ENCODE peak calls at places on chromosomes 4 and X, in six cellular contexts. I, V, O, U, K and M are unnamed samples.

GRCh38 chr4:83548151-83548905 is 12.4 kb downstream of the GPAT3 start:
- DNase-seq in I (peak), V (peak), O (peak), U (peak), K (peak), M (peak)

GRCh38 chrX:8848921-8849320 is 47.7 kb upstream of the FAM9A start:
- DNase-seq in I (no peak), V (no peak), O (no peak), U (no peak), K (no peak), M (no peak)

GRCh38 chr4:184328022-184328736 is 110.5 kb upstream of the ENPP6 start:
- DNase-seq in I (no peak), V (no peak), O (no peak), U (peak), K (no peak), M (no peak)

GRCh38 chr4:37648084-37648817 is 37.9 kb downstream of the RELL1 start:
- DNase-seq in I (peak), V (peak), O (peak), U (no peak), K (peak), M (peak)

GRCh38 chrX:78476701-78477100 is 149.3 kb upstream of the CYSLTR1 start:
- DNase-seq in I (no peak), V (no peak), O (no peak), U (no peak), K (no peak), M (no peak)

GRCh38 chr4:69760455-69760854 is at the start of gene SULT1B1:
- DNase-seq in I (peak), V (no peak), O (no peak), U (no peak), K (peak), M (peak)

GRCh38 chrX:134688181-134688580 is 29.9 kb upstream of the PLAC1 start:
- DNase-seq in I (no peak), V (no peak), O (no peak), U (no peak), K (no peak), M (peak)

GRCh38 chr4:101339332-101339731 is 8.0 kb downstream of the PPP3CA start:
- DNase-seq in I (no peak), V (no peak), O (no peak), U (no peak), K (no peak), M (no peak)

GRCh38 chrX:30504309-30504708 is 73.3 kb downstream of the TASL start:
- DNase-seq in I (peak), V (no peak), O (no peak), U (no peak), K (no peak), M (peak)

GRCh38 chr4:98945297-98945850 is 16.4 kb upstream of the EIF4E start:
- DNase-seq in I (peak), V (no peak), O (no peak), U (no peak), K (no peak), M (no peak)

GRCh38 chr4:88719381-88719780 is 21.8 kb upstream of the NAP1L5 start:
- DNase-seq in I (no peak), V (no peak), O (no peak), U (no peak), K (no peak), M (no peak)

GRCh38 chrX:11949291-11949690 is 189.0 kb upstream of the FRMPD4 start:
- DNase-seq in I (peak), V (no peak), O (no peak), U (no peak), K (no peak), M (no peak)

GRCh38 chr4:147361726-147362125 is 119.2 kb upstream of the EDNRA start:
- DNase-seq in I (peak), V (peak), O (no peak), U (no peak), K (no peak), M (peak)

GRCh38 chr4:18390655-18391369 is 369.3 kb upstream of the LCORL start:
- DNase-seq in I (no peak), V (no peak), O (no peak), U (no peak), K (no peak), M (peak)

GRCh38 chrX:74248889-74249288 is 55.1 kb upstream of the ZCCHC13 start:
- DNase-seq in I (peak), V (no peak), O (no peak), U (no peak), K (no peak), M (no peak)

GRCh38 chr4:162163892-162164759 is at the start of gene FSTL5:
- DNase-seq in I (peak), V (peak), O (peak), U (no peak), K (peak), M (peak)

GRCh38 chr4:183848762-183849161 is 56.3 kb upstream of the STOX2 start:
- DNase-seq in I (no peak), V (no peak), O (no peak), U (no peak), K (no peak), M (no peak)

GRCh38 chr4:94653095-94653649 is 104.6 kb upstream of the BMPR1B start:
- DNase-seq in I (peak), V (no peak), O (no peak), U (no peak), K (no peak), M (no peak)

GRCh38 chr4:3724319-3725231 is 41.6 kb upstream of the ADRA2C start:
- DNase-seq in I (no peak), V (no peak), O (peak), U (no peak), K (no peak), M (no peak)

GRCh38 chr4:23631255-23631950 is 258.4 kb downstream of the PPARGC1A start:
- DNase-seq in I (no peak), V (no peak), O (no peak), U (no peak), K (no peak), M (no peak)
- TF ChIP-seq CTCF in I (no peak), V (no peak), O (no peak), U (no peak), K (no peak), M (no peak)

GRCh38 chr4:139819082-139819481 is 153.5 kb downstream of the MGST2 start:
- DNase-seq in I (no peak), V (no peak), O (no peak), U (no peak), K (no peak), M (no peak)

GRCh38 chr4:139814285-139815015 is 148.8 kb downstream of the MGST2 start:
- DNase-seq in I (peak), V (no peak), O (peak), U (no peak), K (no peak), M (no peak)

GRCh38 chr4:139817657-139818452 is 152.2 kb downstream of the MGST2 start:
- DNase-seq in I (no peak), V (peak), O (peak), U (no peak), K (no peak), M (no peak)

GRCh38 chr4:139816856-139817255 is 151.2 kb downstream of the MGST2 start:
- DNase-seq in I (no peak), V (no peak), O (no peak), U (no peak), K (no peak), M (no peak)

GRCh38 chr4:139815646-139816601 is 150.3 kb downstream of the MGST2 start:
- DNase-seq in I (peak), V (peak), O (peak), U (no peak), K (no peak), M (peak)
- H3K4me3 ChIP-seq in I (peak), V (peak), O (peak), U (no peak), K (peak), M (peak)

DNA sequence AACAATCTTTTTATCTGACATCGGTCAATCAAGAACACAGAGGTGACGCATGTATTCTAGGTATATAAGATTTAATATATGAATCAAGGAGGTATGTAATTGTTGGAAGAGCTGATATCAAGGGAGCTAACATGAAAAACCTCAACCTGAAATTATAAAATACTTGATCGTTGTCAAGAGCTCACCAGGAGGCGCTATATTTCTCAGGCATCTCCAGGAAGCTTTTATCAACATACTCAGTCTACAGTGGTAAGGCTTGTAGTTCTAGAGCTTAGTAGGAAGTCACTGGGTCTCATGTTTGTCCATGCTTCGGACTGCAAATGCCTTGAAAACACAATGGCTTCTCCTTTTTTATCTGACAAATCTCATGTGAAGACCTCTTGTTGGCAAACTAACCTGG is 156.1 kb downstream of the GRXCR1 start:
- DNase-seq in I (no peak), V (no peak), O (no peak), U (no peak), K (no peak), M (no peak)
- TF ChIP-seq CTCF in I (no peak), V (no peak), O (no peak), U (no peak), K (no peak), M (no peak)

GRCh38 chr4:143195581-143195980 is 10.9 kb downstream of the USP38 start:
- DNase-seq in I (no peak), V (no peak), O (no peak), U (no peak), K (no peak), M (no peak)
- H3K4me3 ChIP-seq in I (no peak), V (no peak), O (no peak), U (no peak), K (no peak), M (no peak)

GRCh38 chr4:118076958-118077766 is 42.9 kb downstream of the NDST3 start:
- DNase-seq in I (peak), V (no peak), O (peak), U (no peak), K (no peak), M (peak)
- TF ChIP-seq CTCF in I (peak), V (no peak), O (no peak), U (no peak), K (peak), M (peak)

DNA sequence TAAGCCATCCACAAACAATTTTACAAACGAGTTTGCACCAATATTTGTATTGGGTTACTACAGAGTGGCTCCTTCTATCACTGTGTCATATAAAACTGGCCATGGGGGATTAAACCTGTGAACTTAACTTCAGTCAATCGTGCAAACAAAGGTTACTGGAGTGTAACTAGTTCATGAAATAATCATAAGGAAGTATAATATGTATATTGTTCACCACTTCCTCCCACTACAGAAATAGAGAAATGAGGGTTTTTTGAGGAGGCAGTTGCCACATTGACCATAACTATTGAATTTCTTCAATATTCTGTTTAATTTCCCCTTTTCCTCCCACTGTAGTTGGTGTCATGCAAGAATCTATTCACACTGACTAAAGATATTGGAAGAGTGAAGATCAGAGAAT is at the start of gene GPR82:
- DNase-seq in I (no peak), V (no peak), O (no peak), U (no peak), K (no peak), M (no peak)
- H3K4me3 ChIP-seq in I (no peak), V (no peak), O (no peak), U (no peak), K (no peak), M (no peak)

GRCh38 chrX:132219343-132219768 is at the start of gene RAP2C:
- DNase-seq in I (peak), V (peak), O (peak), U (peak), K (peak), M (peak)
- TF ChIP-seq CTCF in I (peak), V (peak), O (peak), U (no peak), K (peak), M (peak)

GRCh38 chr4:52253025-52253424 is 201.9 kb downstream of the SPATA18 start:
- DNase-seq in I (no peak), V (no peak), O (no peak), U (no peak), K (no peak), M (no peak)
- H3K4me3 ChIP-seq in I (no peak), V (no peak), O (no peak), U (no peak), K (no peak), M (no peak)